ENCODE peak calls at places on chromosomes 5 and 9, in nine cellular contexts. A is cardiac muscle cell; H is CD4-positive, CD25-positive, alpha-beta regulatory T cell; F is esophagus squamous epithelium; T is psoas muscle; P is sigmoid colon; X is heart right ventricle; K is NT2/D1; L is thoracic aorta. E is an unnamed sample.
A peak's percentile ranks its signal among the peaks of the same experiment; 100 is the strongest.

GRCh38 chr9:15246688-15247087 is 60.3 kb downstream of the TTC39B start:
- DNase-seq in A (no peak), H (no peak), F (no peak), T (no peak), P (no peak), X (no peak), K (no peak), L (no peak), E (no peak)

GRCh38 chr5:65808818-65809217 is 86.8 kb downstream of the NLN start:
- DNase-seq in A (no peak), H (no peak), F (no peak), T (no peak), P (no peak), X (no peak), K (no peak), L (no peak), E (no peak)

GRCh38 chr5:6633469-6634326 is 458 bp downstream of the SRD5A1 start:
- DNase-seq in A (peak; percentile 11), H (no peak), F (no peak), T (no peak), P (peak; percentile 72), X (no peak), K (no peak), L (peak; percentile 2), E (peak; percentile 3)

GRCh38 chr9:111842313-111842712 is 47.6 kb upstream of the SHOC1 start:
- DNase-seq in A (no peak), H (no peak), F (no peak), T (no peak), P (no peak), X (no peak), K (no peak), L (no peak), E (no peak)

GRCh38 chr9:126411225-126411947 is 84.8 kb downstream of the MVB12B start:
- DNase-seq in A (no peak), H (peak; percentile 93), F (no peak), T (no peak), P (no peak), X (no peak), K (no peak), L (no peak), E (no peak)

GRCh38 chr9:91157891-91158660 is 203.6 kb downstream of the AUH start:
- DNase-seq in A (no peak), H (no peak), F (no peak), T (no peak), P (no peak), X (no peak), K (no peak), L (no peak), E (no peak)

GRCh38 chr9:131593255-131593820 is 48.0 kb downstream of the PRRT1B start:
- DNase-seq in A (no peak), H (no peak), F (no peak), T (no peak), P (no peak), X (no peak), K (no peak), L (no peak), E (no peak)

GRCh38 chr5:151961557-151961956 is 36.9 kb upstream of the GLRA1 start:
- DNase-seq in A (no peak), H (no peak), F (no peak), T (no peak), P (no peak), X (no peak), K (no peak), L (no peak), E (no peak)

GRCh38 chr5:134175874-134176522 is 752 bp downstream of the SKP1 start:
- DNase-seq in A (peak; percentile 59), H (peak; percentile 52), F (no peak), T (no peak), P (peak; percentile 68), X (no peak), K (peak; percentile 1), L (peak; percentile 9), E (no peak)

GRCh38 chr9:114098660-114099522 is at the start of gene KIF12:
- DNase-seq in A (peak; percentile 77), H (no peak), F (no peak), T (peak; percentile 74), P (no peak), X (no peak), K (peak; percentile 63), L (no peak), E (peak; percentile 82)

GRCh38 chr9:116482740-116483139 is 204.4 kb upstream of the TRIM32 start:
- DNase-seq in A (peak; percentile 80), H (no peak), F (no peak), T (no peak), P (no peak), X (no peak), K (no peak), L (no peak), E (peak; percentile 81)

DNA sequence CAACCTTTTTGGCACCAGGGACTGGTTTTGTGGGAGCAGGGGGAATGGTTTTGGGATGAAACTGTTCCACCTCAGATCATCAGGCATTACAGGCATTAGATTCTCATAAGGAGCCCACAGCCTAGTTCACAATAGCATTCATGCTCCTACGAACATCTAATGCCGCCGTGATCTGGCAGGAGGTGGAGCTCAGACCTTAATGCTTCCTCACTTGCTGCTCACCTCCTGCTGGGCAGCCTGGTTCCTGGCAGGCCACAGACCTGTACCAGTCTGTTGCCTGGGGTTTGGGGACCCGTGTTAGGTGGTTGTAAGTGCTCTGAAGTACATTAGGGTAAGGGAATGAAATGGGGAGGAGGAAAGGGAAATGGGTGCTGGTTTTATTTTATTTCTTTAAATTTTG is 9.7 kb upstream of the CTNNA1 start:
- DNase-seq in A (no peak), H (no peak), F (no peak), T (no peak), P (no peak), X (no peak), K (no peak), L (no peak), E (no peak)
- H3K4me1 ChIP-seq in A (no peaks in the 10 kb centered on the region), H (peaks cover 4% of the 10 kb centered on the region), F (peaks cover 24% of the 10 kb centered on the region), T (peaks cover 4% of the 10 kb centered on the region), P (no peaks in the 10 kb centered on the region), X (no peaks in the 10 kb centered on the region), K (no peaks in the 10 kb centered on the region), L (no peaks in the 10 kb centered on the region), E (no peaks in the 10 kb centered on the region)

GRCh38 chr5:75588666-75589065 is 22.6 kb upstream of the ANKDD1B start:
- DNase-seq in A (no peak), H (no peak), F (no peak), T (no peak), P (no peak), X (no peak), K (peak; percentile 20), L (no peak), E (no peak)
- H3K36me3 ChIP-seq in A (peaks cover 4% of the 10 kb centered on the region), H (peaks cover 42% of the 10 kb centered on the region), F (peaks cover 74% of the 10 kb centered on the region), T (peaks cover 78% of the 10 kb centered on the region), P (peaks cover 3% of the 10 kb centered on the region), X (no peaks in the 10 kb centered on the region), K (peaks cover 7% of the 10 kb centered on the region), L (peaks cover 8% of the 10 kb centered on the region), E (peaks cover 3% of the 10 kb centered on the region)

GRCh38 chr5:57176350-57176857 is 2.5 kb downstream of the GPBP1 start:
- DNase-seq in A (no peak), H (peak; percentile 62), F (no peak), T (no peak), P (no peak), X (no peak), K (no peak), L (no peak), E (no peak)

GRCh38 chr5:57179262-57179960 is 5.6 kb downstream of the GPBP1 start:
- DNase-seq in A (no peak), H (no peak), F (no peak), T (no peak), P (no peak), X (no peak), K (no peak), L (no peak), E (peak; percentile 22)

GRCh38 chr5:57174850-57175525 is 1.1 kb downstream of the GPBP1 start:
- DNase-seq in A (peak; percentile 11), H (no peak), F (no peak), T (no peak), P (no peak), X (no peak), K (no peak), L (no peak), E (no peak)

GRCh38 chr5:57175586-57175985 is 1.7 kb downstream of the GPBP1 start:
- DNase-seq in A (no peak), H (peak; percentile 57), F (no peak), T (no peak), P (no peak), X (no peak), K (no peak), L (no peak), E (peak; percentile 55)

DNA sequence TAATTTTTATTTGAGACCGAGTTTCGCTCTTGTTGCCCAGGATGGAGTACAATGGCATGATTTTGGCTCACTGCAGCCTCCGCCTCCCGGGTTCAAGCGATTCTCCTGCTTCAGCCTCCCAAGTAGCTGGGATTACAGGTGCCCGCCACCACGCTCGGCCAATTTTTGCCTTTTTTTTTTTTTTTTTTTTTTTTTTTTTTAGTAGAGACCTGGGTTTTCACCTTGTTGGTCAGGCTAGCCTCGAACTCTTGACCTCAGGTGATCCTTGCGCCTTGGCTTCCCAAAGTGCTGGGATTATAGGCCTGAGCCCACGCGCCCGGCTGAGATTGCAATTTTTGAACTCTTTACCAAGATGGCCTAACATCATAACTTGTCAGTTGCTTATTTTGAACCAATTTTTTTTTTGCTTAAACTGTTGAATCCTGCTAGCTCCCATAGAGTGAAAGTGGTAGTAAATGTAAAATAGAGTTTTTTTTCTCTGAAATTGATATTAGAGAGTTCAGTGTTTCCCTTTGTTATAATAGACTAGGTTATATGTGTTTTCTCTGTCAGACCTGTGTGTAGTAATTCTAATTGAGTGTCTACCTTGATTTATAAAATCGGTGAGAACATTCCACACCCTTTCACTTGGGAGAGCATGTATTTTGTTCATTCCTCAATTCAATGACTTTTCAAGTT is 3.8 kb downstream of the GPBP1 start:
- DNase-seq in A (no peak), H (no peak), F (no peak), T (no peak), P (no peak), X (no peak), K (no peak), L (no peak), E (no peak)
- H3K4me3 ChIP-seq in A (peak overlapping the region; percentile 58), H (peak overlapping the region; percentile 97), F (peak overlapping the region; percentile 7), T (peak overlapping the region; percentile 98), P (peak overlapping the region; percentile 84), X (peak overlapping the region; percentile 74), K (peak overlapping the region; percentile 18), L (peak overlapping the region; percentile 86), E (no peak overlapping the region)

GRCh38 chr9:98999152-98999525 is 55.4 kb downstream of the COL15A1 start:
- DNase-seq in A (no peak), H (no peak), F (no peak), T (no peak), P (no peak), X (no peak), K (no peak), L (no peak), E (peak; percentile 28)

GRCh38 chr9:98995971-98996504 is 52.3 kb downstream of the COL15A1 start:
- DNase-seq in A (no peak), H (no peak), F (no peak), T (no peak), P (no peak), X (no peak), K (no peak), L (no peak), E (no peak)

GRCh38 chr9:99000480-99001395 is 57.0 kb downstream of the COL15A1 start:
- DNase-seq in A (peak; percentile 71), H (peak; percentile 84), F (no peak), T (peak; percentile 73), P (no peak), X (peak; percentile 47), K (no peak), L (no peak), E (peak; percentile 60)

GRCh38 chr9:98997580-98997979 is 53.9 kb downstream of the COL15A1 start:
- DNase-seq in A (peak; percentile 50), H (no peak), F (no peak), T (no peak), P (no peak), X (no peak), K (no peak), L (no peak), E (no peak)

GRCh38 chr9:98998441-98999151 is 54.9 kb downstream of the COL15A1 start:
- DNase-seq in A (peak; percentile 77), H (peak; percentile 47), F (no peak), T (peak; percentile 88), P (peak; percentile 93), X (peak; percentile 89), K (no peak), L (no peak), E (peak; percentile 74)
- H3K4me1 ChIP-seq in A (peaks cover 19% of the 10 kb centered on the region), H (peaks cover 8% of the 10 kb centered on the region), F (peaks cover 48% of the 10 kb centered on the region), T (peaks cover 11% of the 10 kb centered on the region), P (no peaks in the 10 kb centered on the region), X (peaks cover 37% of the 10 kb centered on the region), K (peaks cover 13% of the 10 kb centered on the region), L (peaks cover 48% of the 10 kb centered on the region), E (peaks cover 41% of the 10 kb centered on the region)

E was measured in thyroid gland.